ENCODE peak calls at places on chromosomes 7 and 10, in four cellular contexts. I is CD4-positive, alpha-beta memory T cell; M is left ventricle myocardium inferior; W is BJ. S is an unnamed sample.

GRCh38 chr10:70324341-70324861 is 40.6 kb upstream of the NPFFR1 start:
- DNase-seq in I (no peak), M (no peak), W (no peak), S (no peak)

GRCh38 chr7:611281-611810 is 91.7 kb upstream of the PDGFA start:
- DNase-seq in I (no peak), M (no peak), W (no peak), S (no peak)

GRCh38 chr7:54581511-54581910 is 39.3 kb downstream of the VSTM2A start:
- DNase-seq in I (no peak), M (no peak), W (no peak), S (no peak)

GRCh38 chr7:34622182-34622581 is 35.8 kb upstream of the NPSR1 start:
- DNase-seq in I (no peak), M (no peak), W (no peak), S (no peak)

GRCh38 chr10:6394084-6394483 is 186.0 kb downstream of the PRKCQ start:
- DNase-seq in I (no peak), M (no peak), W (no peak), S (no peak)

GRCh38 chr10:84543948-84544347 is 215.6 kb downstream of the CCSER2 start:
- DNase-seq in I (no peak), M (no peak), W (no peak), S (no peak)

GRCh38 chr10:97270523-97271154 is 21.8 kb downstream of the ARHGAP19 start:
- DNase-seq in I (no peak), M (no peak), W (no peak), S (no peak)

GRCh38 chr7:66522518-66522917 is 106.2 kb upstream of the KCTD7 start:
- DNase-seq in I (peak), M (no peak), W (no peak), S (peak)

GRCh38 chr10:73991846-73992245 is 6.1 kb upstream of the VCL start:
- DNase-seq in I (peak), M (peak), W (no peak), S (peak)

GRCh38 chr7:1223196-1224092 is 9.2 kb upstream of the UNCX start:
- DNase-seq in I (no peak), M (no peak), W (no peak), S (no peak)

GRCh38 chr10:121589553-121589952 is 8.7 kb downstream of the FGFR2 start:
- DNase-seq in I (no peak), M (no peak), W (no peak), S (no peak)

GRCh38 chr7:1357601-1358271 is 101.5 kb downstream of the MICALL2 start:
- DNase-seq in I (no peak), M (no peak), W (no peak), S (no peak)

GRCh38 chr10:21334891-21335696 is 190.4 kb downstream of the SKIDA1 start:
- DNase-seq in I (no peak), M (peak), W (peak), S (no peak)

GRCh38 chr10:77865585-77866324 is 60.8 kb downstream of the DLG5 start:
- DNase-seq in I (no peak), M (no peak), W (no peak), S (no peak)

GRCh38 chr10:91642831-91643692 is 10.2 kb upstream of the PPP1R3C start:
- DNase-seq in I (no peak), M (no peak), W (no peak), S (no peak)

GRCh38 chr10:80410122-80410521 is 1.8 kb downstream of the PRXL2A start:
- DNase-seq in I (no peak), M (no peak), W (no peak), S (no peak)

DNA sequence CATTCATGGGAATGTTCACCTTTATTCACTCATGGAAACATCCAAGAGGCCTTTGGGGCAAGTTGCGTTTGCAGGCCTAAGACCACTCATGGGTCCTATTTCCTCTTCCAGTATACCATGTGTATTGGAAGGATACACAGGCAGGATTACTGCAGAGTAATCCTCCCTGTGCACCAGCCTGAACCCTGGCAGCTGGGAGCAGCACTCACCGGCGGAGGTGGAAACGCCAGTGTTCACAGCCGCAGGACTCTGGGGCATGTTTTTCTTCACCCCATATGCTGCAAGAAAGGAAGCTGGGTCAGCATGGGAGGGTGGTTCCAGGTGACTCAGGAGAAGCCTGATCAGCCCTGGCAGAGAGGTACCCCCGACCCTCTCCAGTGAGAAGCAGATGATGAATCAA is 24.5 kb downstream of the COL17A1 start:
- DNase-seq in I (no peak), M (no peak), W (no peak), S (no peak)
- H3K4me3 ChIP-seq in I (no peak), M (no peak), W (no peak), S (no peak)

GRCh38 chr7:151133266-151133985 is 34.1 kb downstream of the GBX1 start:
- DNase-seq in I (no peak), M (peak), W (no peak), S (no peak)

GRCh38 chr7:151131284-151131621 is 36.2 kb downstream of the GBX1 start:
- DNase-seq in I (no peak), M (no peak), W (no peak), S (no peak)

GRCh38 chr7:151132461-151133205 is 34.9 kb downstream of the GBX1 start:
- DNase-seq in I (no peak), M (peak), W (no peak), S (no peak)

GRCh38 chr7:151130741-151131157 is 36.7 kb downstream of the GBX1 start:
- DNase-seq in I (no peak), M (peak), W (no peak), S (no peak)

DNA sequence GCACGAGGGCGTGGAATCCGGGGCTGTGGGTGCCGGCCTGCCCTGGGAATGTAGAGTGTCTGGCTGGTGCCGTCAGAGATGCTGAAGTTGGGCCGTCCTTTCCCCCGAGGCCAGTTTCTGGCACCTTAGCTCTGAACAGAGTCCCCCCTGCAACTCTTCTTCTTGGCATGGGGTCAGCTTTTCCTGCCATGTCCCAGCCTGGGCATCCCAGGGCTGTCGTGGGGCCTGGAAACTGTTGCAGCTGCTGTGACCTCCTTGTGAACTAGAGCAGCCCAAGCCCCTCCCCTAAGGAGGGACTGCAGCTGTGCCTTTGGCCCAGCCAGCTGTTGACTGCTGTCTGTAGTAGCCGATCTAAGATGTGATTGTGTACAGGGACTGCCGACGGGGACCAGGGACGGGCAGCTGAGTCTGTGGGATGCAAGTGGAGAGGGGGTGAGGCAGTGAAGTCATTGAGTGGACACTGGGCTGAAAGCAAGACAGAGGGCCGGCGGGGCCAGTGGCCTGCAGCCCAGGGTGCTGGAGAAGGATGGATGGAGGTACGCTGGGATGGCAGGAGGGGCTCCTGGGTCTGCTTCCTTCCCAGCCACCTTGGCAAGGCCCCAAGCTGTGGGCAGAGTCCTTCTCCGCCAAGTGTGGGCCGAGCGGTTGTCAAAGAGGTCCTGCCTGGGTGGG is 35.7 kb downstream of the GBX1 start:
- DNase-seq in I (no peak), M (peak), W (no peak), S (no peak)
- H3K4me3 ChIP-seq in I (no peak), M (no peak), W (no peak), S (no peak)

GRCh38 chr7:2498708-2499107 is 20.9 kb upstream of the LFNG start:
- DNase-seq in I (no peak), M (no peak), W (no peak), S (no peak)
- H3K4me3 ChIP-seq in I (no peak), M (no peak), W (no peak), S (no peak)

GRCh38 chr10:807958-808353 is 118.5 kb upstream of the DIP2C start:
- DNase-seq in I (no peak), M (no peak), W (no peak), S (no peak)
- H3K4me3 ChIP-seq in I (no peak), M (no peak), W (no peak), S (no peak)

GRCh38 chr10:33329178-33329577 is 5.3 kb downstream of the NRP1 start:
- DNase-seq in I (no peak), M (no peak), W (no peak), S (no peak)
- H3K4me3 ChIP-seq in I (no peak), M (peak), W (no peak), S (no peak)

GRCh38 chr10:79249156-79250121 is 97.8 kb upstream of the PPIF start:
- DNase-seq in I (no peak), M (no peak), W (no peak), S (no peak)
- H3K4me3 ChIP-seq in I (no peak), M (no peak), W (no peak), S (no peak)

DNA sequence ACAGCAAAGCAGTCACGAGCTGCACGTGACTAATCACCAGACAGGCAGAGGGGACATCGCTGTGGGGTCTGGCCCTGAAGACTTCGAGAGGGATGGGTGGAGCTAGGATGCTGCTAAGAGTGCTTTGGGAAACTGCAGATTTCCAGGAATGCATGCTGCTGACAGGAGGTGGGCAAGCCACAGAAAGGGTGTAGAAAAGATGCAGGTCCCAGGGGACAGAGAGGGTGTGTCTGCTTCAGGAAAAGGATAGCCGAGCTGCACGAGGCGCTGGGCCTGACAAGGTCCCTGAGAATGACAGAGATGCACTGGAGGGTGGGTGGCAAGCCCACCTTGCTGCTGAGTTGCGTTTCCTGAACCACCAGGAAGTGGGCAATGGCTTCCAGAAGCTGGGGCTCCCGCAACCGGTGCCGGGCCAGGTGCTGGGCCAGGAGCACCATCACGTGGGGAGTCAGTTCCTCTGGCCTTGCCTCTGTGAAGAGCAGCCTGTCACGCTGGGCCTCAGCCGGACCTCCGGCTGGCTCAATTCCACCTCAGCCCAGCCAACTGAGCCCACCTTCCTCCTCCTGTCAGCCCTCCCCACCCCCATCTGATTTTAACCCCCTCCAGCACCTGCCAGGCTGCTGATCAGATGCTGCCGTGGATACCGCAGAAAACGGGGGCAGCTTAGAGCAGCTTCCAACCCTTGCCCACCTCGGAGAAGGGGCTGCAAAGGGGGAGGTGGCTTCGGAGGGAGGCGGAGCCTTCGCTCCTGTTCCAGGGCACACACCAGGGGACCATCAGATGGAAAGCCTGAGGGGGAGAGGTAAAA is 2.2 kb downstream of the FASTK start:
- DNase-seq in I (no peak), M (peak), W (no peak), S (peak)
- H3K4me3 ChIP-seq in I (no peak), M (no peak), W (no peak), S (peak)

DNA sequence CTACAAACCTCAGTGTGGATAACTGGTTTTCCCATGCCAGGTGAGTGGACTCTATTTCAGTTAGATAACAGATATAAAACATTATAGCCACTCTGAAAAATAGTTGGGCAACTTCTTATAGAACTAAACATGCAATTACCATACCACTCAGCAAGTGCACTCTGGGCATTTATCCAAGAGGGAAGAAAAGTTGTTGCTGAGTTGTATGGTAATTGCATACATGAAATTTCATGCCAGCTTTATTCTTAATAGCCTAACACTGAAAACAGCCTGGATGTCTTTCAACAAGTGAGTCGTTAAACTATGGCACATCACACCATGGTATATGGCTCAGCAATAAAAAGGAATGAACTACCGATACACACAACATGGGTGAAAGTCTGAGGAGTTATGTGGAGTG is 10.6 kb upstream of the UPP1 start:
- DNase-seq in I (no peak), M (no peak), W (no peak), S (no peak)
- H3K4me3 ChIP-seq in I (no peak), M (no peak), W (no peak), S (no peak)

DNA sequence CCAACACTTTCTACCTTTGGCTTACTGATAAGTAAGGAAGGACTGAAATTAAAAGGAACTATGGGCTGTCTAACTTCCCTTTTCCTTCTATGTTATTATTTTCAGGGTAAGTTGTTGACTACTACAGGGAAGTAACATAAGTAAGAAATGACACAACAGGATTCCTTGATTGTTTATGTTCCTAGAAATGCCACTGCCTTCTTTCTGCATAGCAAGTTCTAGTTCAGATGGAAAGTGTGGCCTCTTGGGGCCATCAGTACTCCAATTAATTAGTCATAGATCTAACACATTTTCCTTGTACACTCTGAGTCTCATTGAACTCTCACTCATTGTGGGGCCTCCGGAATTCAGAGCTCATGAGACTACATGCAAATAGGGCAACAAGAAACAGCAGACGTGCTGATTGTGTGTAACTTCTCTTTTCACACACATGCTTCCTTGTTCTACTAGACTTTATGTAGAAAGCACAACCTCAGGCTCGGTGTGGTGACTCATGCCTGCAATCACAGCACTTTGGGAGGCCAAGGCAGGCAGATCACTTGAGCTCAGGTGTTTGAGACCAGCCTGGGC is 35.3 kb upstream of the HIBADH start:
- DNase-seq in I (no peak), M (no peak), W (no peak), S (no peak)
- H3K4me3 ChIP-seq in I (no peak), M (no peak), W (no peak), S (no peak)

DNA sequence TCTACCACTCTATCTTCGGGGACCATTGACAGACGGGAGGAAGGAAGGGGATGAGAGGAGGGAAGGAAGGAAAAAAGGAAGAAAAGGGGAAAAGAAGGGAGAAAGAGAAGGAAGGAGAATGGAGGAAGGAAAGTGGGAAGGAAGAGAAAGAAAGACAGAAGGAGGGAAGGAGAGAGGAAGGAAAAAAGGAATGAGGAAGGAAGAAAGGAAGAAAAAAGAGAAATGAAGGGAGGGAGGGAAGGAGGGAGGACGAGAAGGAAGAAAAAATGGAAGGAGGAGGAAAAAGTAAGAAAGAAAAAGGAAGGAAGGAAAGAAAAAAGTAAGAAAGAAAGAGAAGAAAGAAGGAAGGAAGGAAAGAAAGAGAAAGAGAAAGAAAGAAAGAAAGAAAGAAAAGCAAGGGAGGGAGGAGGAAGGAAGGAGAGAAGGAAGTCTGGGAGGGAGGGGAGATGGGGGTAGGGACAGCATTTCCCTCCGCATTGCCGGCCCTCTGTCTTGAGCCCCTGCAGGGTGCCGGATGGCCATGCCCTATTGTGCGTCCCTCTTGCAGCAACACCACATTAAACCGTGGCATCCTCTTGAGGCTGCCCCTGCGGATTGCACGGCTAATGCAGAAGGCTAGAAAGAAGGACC is 128.8 kb downstream of the ADARB2 start:
- DNase-seq in I (no peak), M (no peak), W (no peak), S (no peak)
- H3K4me3 ChIP-seq in I (no peak), M (peak), W (no peak), S (no peak)

S was measured in Jurkat, Clone E6-1.